ENCODE peak calls at places on chromosomes 13 and 19, in seven cellular contexts. P is T-helper 2 cell; E is type B pancreatic cell; Y is activated CD4-positive, CD25-positive, alpha-beta regulatory T cell treated with anti-CD3 and anti-CD28 coated beads, Interleukin-2, amount 50 U/mL, for 16 hours; A is NCI-H345; R is amniotic stem cell; Z is NCI-H774. M is an unnamed sample.

GRCh38 chr19:18587962-18588610 is 512 bp upstream of the REX1BD start:
- DNase-seq in P (no peak), E (no peak), Y (no peak), A (no peak), R (no peak), Z (no peak), M (no peak)

GRCh38 chr13:22325761-22326160 is 654.9 kb downstream of the FGF9 start:
- DNase-seq in P (no peak), E (no peak), Y (no peak), A (no peak), R (no peak), Z (no peak), M (no peak)

GRCh38 chr13:47474845-47475244 is 526.2 kb downstream of the SUCLA2 start:
- DNase-seq in P (no peak), E (no peak), Y (no peak), A (no peak), R (no peak), Z (no peak), M (no peak)

GRCh38 chr13:33730147-33730546 is 87.8 kb upstream of the RFC3 start:
- DNase-seq in P (no peak), E (no peak), Y (no peak), A (no peak), R (no peak), Z (no peak), M (no peak)

GRCh38 chr19:29260477-29261317 is 47.7 kb upstream of the UQCRFS1 start:
- DNase-seq in P (no peak), E (no peak), Y (no peak), A (peak), R (no peak), Z (no peak), M (no peak)

GRCh38 chr19:23799321-23799720 is 40.6 kb upstream of the ZNF681 start:
- DNase-seq in P (no peak), E (no peak), Y (peak), A (peak), R (no peak), Z (no peak), M (no peak)

GRCh38 chr13:90485441-90485840 is 862.0 kb upstream of the MIR17HG start:
- DNase-seq in P (no peak), E (no peak), Y (no peak), A (no peak), R (no peak), Z (no peak), M (no peak)

GRCh38 chr19:10262771-10263170 is 8.1 kb upstream of the ICAM1 start:
- DNase-seq in P (no peak), E (no peak), Y (no peak), A (no peak), R (no peak), Z (no peak), M (no peak)

GRCh38 chr13:44331446-44331845 is 42.2 kb upstream of the SERP2 start:
- DNase-seq in P (no peak), E (no peak), Y (no peak), A (no peak), R (no peak), Z (no peak), M (no peak)

GRCh38 chr19:46209051-46209450 is 20.5 kb upstream of the IGFL1 start:
- DNase-seq in P (no peak), E (no peak), Y (no peak), A (no peak), R (no peak), Z (no peak), M (no peak)

GRCh38 chr19:2089001-2089711 is 7.0 kb downstream of the MOB3A start:
- DNase-seq in P (no peak), E (no peak), Y (no peak), A (no peak), R (no peak), Z (no peak), M (no peak)

GRCh38 chr13:31073859-31074718 is 87.6 kb downstream of the HSPH1 start:
- DNase-seq in P (no peak), E (no peak), Y (no peak), A (no peak), R (no peak), Z (no peak), M (no peak)

GRCh38 chr13:46296920-46297319 is 85.2 kb downstream of the LRRC63 start:
- DNase-seq in P (no peak), E (no peak), Y (no peak), A (no peak), R (peak), Z (no peak), M (peak)

GRCh38 chr13:23628250-23628649 is 58.0 kb downstream of the TNFRSF19 start:
- DNase-seq in P (no peak), E (no peak), Y (no peak), A (no peak), R (no peak), Z (no peak), M (no peak)

GRCh38 chr13:33676700-33677048 is 141.3 kb upstream of the RFC3 start:
- DNase-seq in P (no peak), E (no peak), Y (no peak), A (no peak), R (peak), Z (peak), M (peak)

GRCh38 chr13:27428160-27428559 is 3.7 kb downstream of the GTF3A start:
- DNase-seq in P (no peak), E (no peak), Y (no peak), A (no peak), R (no peak), Z (no peak), M (no peak)

GRCh38 chr13:98307744-98308524 is 130.9 kb upstream of the RNF113B start:
- DNase-seq in P (no peak), E (no peak), Y (no peak), A (no peak), R (no peak), Z (no peak), M (no peak)

GRCh38 chr13:45036206-45036605 is 46.9 kb downstream of the GPALPP1 start:
- DNase-seq in P (no peak), E (no peak), Y (no peak), A (no peak), R (no peak), Z (no peak), M (no peak)

GRCh38 chr19:11435833-11436313 is 438 bp downstream of the PRKCSH start:
- DNase-seq in P (no peak), E (no peak), Y (no peak), A (no peak), R (no peak), Z (no peak), M (peak)

GRCh38 chr13:23637813-23638212 is 67.6 kb downstream of the TNFRSF19 start:
- DNase-seq in P (no peak), E (no peak), Y (no peak), A (no peak), R (no peak), Z (no peak), M (no peak)

GRCh38 chr13:112245959-112246358 is 130.2 kb upstream of the SPACA7 start:
- DNase-seq in P (no peak), E (peak), Y (no peak), A (no peak), R (no peak), Z (no peak), M (no peak)

GRCh38 chr13:67620665-67621064 is 390.5 kb upstream of the PCDH9 start:
- DNase-seq in P (no peak), E (no peak), Y (no peak), A (no peak), R (no peak), Z (no peak), M (peak)

GRCh38 chr13:78762825-78763224 is 103.9 kb upstream of the OBI1 start:
- DNase-seq in P (no peak), E (no peak), Y (no peak), A (no peak), R (no peak), Z (no peak), M (no peak)

GRCh38 chr13:50127017-50127725 is 111.9 kb downstream of the KCNRG start:
- DNase-seq in P (peak), E (peak), Y (peak), A (no peak), R (no peak), Z (no peak), M (no peak)

GRCh38 chr13:112207124-112207523 is 140.2 kb downstream of the SOX1 start:
- DNase-seq in P (no peak), E (no peak), Y (no peak), A (no peak), R (no peak), Z (no peak), M (no peak)